ENCODE peak calls at places on chromosomes 3 and 15, in five cellular contexts. R, B, S, U and C are unnamed samples.

GRCh38 chr3:182683335-182684257 is 109.7 kb upstream of the ATP11B start:
- DNase-seq in U (peak), S (peak), B (peak), R (peak), C (peak)

GRCh38 chr15:40787991-40788390 is 18.2 kb downstream of the C15orf62 start:
- DNase-seq in R (peak), U (no peak), S (no peak), B (no peak), C (no peak)

GRCh38 chr3:39990532-39990931 is 181.1 kb downstream of the MYRIP start:
- DNase-seq in U (peak), S (no peak), R (peak), B (no peak), C (peak)

GRCh38 chr3:197186887-197187588 is 111.4 kb downstream of the DLG1 start:
- DNase-seq in B (no peak), R (no peak), U (peak), S (no peak), C (peak)

GRCh38 chr3:30253832-30254231 is 352.6 kb upstream of the TGFBR2 start:
- DNase-seq in B (no peak), S (no peak), U (no peak), R (no peak), C (no peak)

GRCh38 chr3:9340450-9341009 is 22.3 kb upstream of the THUMPD3 start:
- DNase-seq in R (no peak), B (no peak), S (no peak), U (peak), C (peak)

GRCh38 chr15:59371458-59372351 is 966 bp downstream of the MYO1E start:
- DNase-seq in B (no peak), U (peak), S (peak), R (peak), C (no peak)

GRCh38 chr3:21718161-21718765 is 32.7 kb downstream of the ZNF385D start:
- DNase-seq in U (peak), R (no peak), B (no peak), S (no peak), C (peak)

GRCh38 chr3:197478746-197479668 is 76.8 kb downstream of the BDH1 start:
- DNase-seq in B (no peak), R (no peak), S (peak), U (peak), C (no peak)

GRCh38 chr15:29437888-29438713 is 168.5 kb upstream of the NSMCE3 start:
- DNase-seq in R (no peak), S (no peak), B (no peak), U (no peak), C (no peak)

GRCh38 chr15:72999586-72999985 is 52.7 kb upstream of the NEO1 start:
- DNase-seq in B (no peak), U (no peak), S (no peak), R (no peak), C (no peak)

GRCh38 chr3:52685285-52685704 is 418 bp downstream of the PBRM1 start:
- DNase-seq in U (peak), R (peak), S (peak), B (peak), C (peak)

GRCh38 chr3:107911337-107912000 is 179.4 kb downstream of the CD47 start:
- DNase-seq in S (no peak), R (no peak), U (no peak), B (no peak), C (no peak)

GRCh38 chr15:40931300-40932142 is 2.4 kb downstream of the DLL4 start:
- DNase-seq in B (no peak), S (no peak), R (no peak), U (no peak), C (no peak)

GRCh38 chr3:187456268-187456667 is 88.1 kb downstream of the RTP4 start:
- DNase-seq in U (no peak), B (no peak), R (peak), S (peak), C (peak)

GRCh38 chr3:126541628-126542339 is 16.9 kb downstream of the C3orf22 start:
- DNase-seq in U (no peak), B (no peak), S (no peak), R (no peak), C (no peak)